ENCODE peak calls at places on chromosomes 2 and 18, in nine cellular contexts. J is ovary; G is adrenal gland; R is mucosa of descending colon; C is effector memory CD4-positive, alpha-beta T cell; T is uterus; L is colonic mucosa; Z is MM.1S; X is aorta. W is an unnamed sample.

GRCh38 chr2:42967959-42968674 is 175.7 kb upstream of the HAAO start:
- DNase-seq in J (peak; percentile 50), G (no peak), R (peak; percentile 34), C (no peak), T (peak; percentile 83), L (no peak), Z (no peak), X (peak; percentile 85), W (no peak)

GRCh38 chr2:140586379-140586778 is 1544.4 kb downstream of the LRP1B start:
- DNase-seq in J (no peak), G (peak; percentile 22), R (no peak), C (no peak), T (no peak), L (peak; percentile 28), Z (peak; percentile 46), X (no peak), W (peak; percentile 10)

GRCh38 chr18:11561293-11561692 is 48.1 kb upstream of the SLC35G4 start:
- DNase-seq in J (no peak), G (no peak), R (no peak), C (no peak), T (no peak), L (no peak), Z (no peak), X (no peak), W (no peak)

GRCh38 chr2:20593072-20594034 is 57.5 kb downstream of the HS1BP3 start:
- DNase-seq in J (peak; percentile 83), G (peak; percentile 89), R (no peak), C (no peak), T (peak; percentile 86), L (no peak), Z (no peak), X (peak; percentile 85), W (no peak)

GRCh38 chr2:179338681-179339080 is 74.0 kb upstream of the SESTD1 start:
- DNase-seq in J (no peak), G (no peak), R (no peak), C (no peak), T (no peak), L (no peak), Z (no peak), X (no peak), W (no peak)

GRCh38 chr18:2395427-2396161 is 175.7 kb downstream of the METTL4 start:
- DNase-seq in J (no peak), G (no peak), R (no peak), C (no peak), T (no peak), L (no peak), Z (no peak), X (no peak), W (no peak)

GRCh38 chr2:196105956-196106355 is 37.3 kb upstream of the DNAH7 start:
- DNase-seq in J (no peak), G (no peak), R (no peak), C (no peak), T (no peak), L (no peak), Z (no peak), X (no peak), W (no peak)

GRCh38 chr18:37716106-37716708 is 150.6 kb upstream of the CELF4 start:
- DNase-seq in J (no peak), G (no peak), R (no peak), C (no peak), T (no peak), L (no peak), Z (no peak), X (no peak), W (no peak)

GRCh38 chr2:51960846-51961335 is 929.0 kb upstream of the NRXN1 start:
- DNase-seq in J (no peak), G (no peak), R (no peak), C (no peak), T (no peak), L (no peak), Z (no peak), X (no peak), W (no peak)

GRCh38 chr18:79724299-79725080 is 44.9 kb downstream of the CTDP1 start:
- DNase-seq in J (no peak), G (no peak), R (no peak), C (no peak), T (no peak), L (no peak), Z (no peak), X (no peak), W (no peak)

GRCh38 chr2:224173882-224174415 is 134.9 kb upstream of the SERPINE2 start:
- DNase-seq in J (no peak), G (no peak), R (no peak), C (no peak), T (no peak), L (no peak), Z (no peak), X (no peak), W (no peak)

GRCh38 chr2:55087501-55087900 is 37.2 kb upstream of the RTN4 start:
- DNase-seq in J (no peak), G (no peak), R (no peak), C (no peak), T (no peak), L (no peak), Z (no peak), X (no peak), W (no peak)

GRCh38 chr2:58502931-58503330 is 261.8 kb upstream of the FANCL start:
- DNase-seq in J (no peak), G (no peak), R (no peak), C (no peak), T (no peak), L (no peak), Z (no peak), X (no peak), W (no peak)

GRCh38 chr2:240556553-240557100 is 1.2 kb downstream of the ANKMY1 start:
- DNase-seq in J (peak; percentile 43), G (peak; percentile 37), R (peak; percentile 55), C (peak; percentile 59), T (peak; percentile 17), L (peak; percentile 58), Z (no peak), X (peak; percentile 82), W (peak; percentile 56)

GRCh38 chr2:236551843-236552542 is 17.6 kb upstream of the ACKR3 start:
- DNase-seq in J (no peak), G (no peak), R (no peak), C (no peak), T (no peak), L (no peak), Z (no peak), X (no peak), W (no peak)
- H3K4me1 ChIP-seq in J (no peaks in the 10 kb centered on the region), G (no peaks in the 10 kb centered on the region), R (no peaks in the 10 kb centered on the region), C (peaks cover 38% of the 10 kb centered on the region), T (no peaks in the 10 kb centered on the region), L (no peaks in the 10 kb centered on the region), Z (peaks cover 18% of the 10 kb centered on the region), X (no peaks in the 10 kb centered on the region), W (peaks cover 54% of the 10 kb centered on the region)

DNA sequence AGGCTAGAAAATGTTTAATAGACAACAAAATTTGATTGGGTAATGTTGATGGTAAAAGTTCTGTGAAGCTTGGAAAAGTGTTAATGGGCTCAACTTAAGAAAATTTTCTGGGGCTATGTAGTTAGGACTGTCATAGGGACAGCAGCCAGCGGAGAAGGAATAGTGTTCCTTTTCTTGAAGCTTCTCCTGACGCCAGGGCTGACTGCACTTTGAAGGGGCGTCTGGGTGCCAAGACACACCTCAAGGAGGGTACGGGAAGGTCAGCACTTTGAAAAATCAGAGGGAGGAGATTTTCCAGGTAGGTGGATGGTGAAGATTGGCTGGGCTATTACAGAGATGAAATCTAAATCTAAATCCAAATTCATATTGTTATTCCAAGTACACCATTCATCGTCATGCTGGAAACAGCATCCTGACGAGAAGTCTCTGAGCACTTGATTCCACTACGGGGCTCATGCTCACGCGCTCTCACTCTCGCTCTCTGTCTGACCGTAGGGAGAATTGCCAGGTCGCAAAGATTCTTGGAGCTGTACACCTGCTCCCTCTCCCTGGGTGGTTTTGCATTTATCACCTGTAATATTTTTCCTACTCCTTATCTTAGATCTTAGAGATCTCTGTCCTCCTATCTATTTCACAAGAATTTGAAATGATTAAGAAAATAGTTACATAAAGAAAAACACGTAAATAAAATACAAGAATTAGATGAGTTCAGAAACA is 91.0 kb downstream of the ITGB1BP1 start:
- DNase-seq in J (no peak), G (no peak), R (no peak), C (no peak), T (no peak), L (no peak), Z (no peak), X (no peak), W (no peak)
- H3K4me1 ChIP-seq in J (peaks cover 4% of the 10 kb centered on the region), G (no peaks in the 10 kb centered on the region), R (peaks cover 29% of the 10 kb centered on the region), C (no peaks in the 10 kb centered on the region), T (no peaks in the 10 kb centered on the region), L (peaks cover 13% of the 10 kb centered on the region), Z (no peaks in the 10 kb centered on the region), X (no peaks in the 10 kb centered on the region), W (no peaks in the 10 kb centered on the region)

GRCh38 chr2:10380048-10380926 is 67.8 kb downstream of the ODC1 start:
- DNase-seq in J (no peak), G (no peak), R (no peak), C (no peak), T (no peak), L (no peak), Z (no peak), X (no peak), W (no peak)
- H3K4me1 ChIP-seq in J (no peaks in the 10 kb centered on the region), G (no peaks in the 10 kb centered on the region), R (peaks cover 26% of the 10 kb centered on the region), C (peaks cover 67% of the 10 kb centered on the region), T (peaks cover 17% of the 10 kb centered on the region), L (peaks cover 14% of the 10 kb centered on the region), Z (peaks cover 76% of the 10 kb centered on the region), X (no peaks in the 10 kb centered on the region), W (peaks cover 11% of the 10 kb centered on the region)

GRCh38 chr2:168469281-168469988 is 13.4 kb downstream of the CERS6 start:
- DNase-seq in J (no peak), G (no peak), R (no peak), C (no peak), T (no peak), L (no peak), Z (peak; percentile 23), X (no peak), W (no peak)

GRCh38 chr2:168466834-168467565 is 10.9 kb downstream of the CERS6 start:
- DNase-seq in J (no peak), G (no peak), R (no peak), C (no peak), T (no peak), L (no peak), Z (no peak), X (no peak), W (no peak)

GRCh38 chr2:168466190-168466737 is 10.2 kb downstream of the CERS6 start:
- DNase-seq in J (no peak), G (no peak), R (no peak), C (no peak), T (no peak), L (no peak), Z (no peak), X (no peak), W (no peak)

GRCh38 chr2:168468354-168468753 is 12.3 kb downstream of the CERS6 start:
- DNase-seq in J (no peak), G (no peak), R (no peak), C (no peak), T (no peak), L (no peak), Z (no peak), X (no peak), W (no peak)

GRCh38 chr2:168467729-168468128 is 11.7 kb downstream of the CERS6 start:
- DNase-seq in J (no peak), G (no peak), R (no peak), C (no peak), T (no peak), L (no peak), Z (no peak), X (no peak), W (no peak)
- H3K4me1 ChIP-seq in J (peaks cover 10% of the 10 kb centered on the region), G (peaks cover 6% of the 10 kb centered on the region), R (peaks cover 29% of the 10 kb centered on the region), C (peaks cover 11% of the 10 kb centered on the region), T (no peaks in the 10 kb centered on the region), L (peaks cover 7% of the 10 kb centered on the region), Z (peaks cover 41% of the 10 kb centered on the region), X (peaks cover 2% of the 10 kb centered on the region), W (peaks cover 9% of the 10 kb centered on the region)

W was measured in DND-41.